ENCODE peak calls at places on chromosomes 2 and 18, in four cellular contexts. E is GM23248, U is hepatocyte, S is HCT116. C is an unnamed sample.

GRCh38 chr18:60880184-60880583 is 453.0 kb upstream of the CDH20 start:
- DNase-seq in E (no peak), U (no peak), S (no peak), C (no peak)

GRCh38 chr2:133434962-133435668 is 133.1 kb downstream of the NCKAP5 start:
- DNase-seq in E (peak; percentile 73), U (peak; percentile 64), S (no peak), C (peak; percentile 65)

GRCh38 chr2:122639721-122640120 is 884.3 kb downstream of the TSN start:
- DNase-seq in E (no peak), U (no peak), S (no peak), C (peak; percentile 32)

GRCh38 chr2:168773719-168774521 is 28.5 kb upstream of the NOSTRIN start:
- DNase-seq in E (peak; percentile 82), U (peak; percentile 73), S (peak; percentile 52), C (peak; percentile 83)

GRCh38 chr18:79523221-79523737 is 127.5 kb downstream of the NFATC1 start:
- DNase-seq in E (no peak), U (no peak), S (no peak), C (no peak)

GRCh38 chr2:109318150-109318948 is 189.3 kb downstream of the SH3RF3 start:
- DNase-seq in E (peak; percentile 97), U (peak; percentile 69), S (no peak), C (no peak)

GRCh38 chr2:218155953-218156479 is 10.7 kb downstream of the CXCR1 start:
- DNase-seq in E (no peak), U (no peak), S (no peak), C (no peak)

GRCh38 chr2:216315817-216316603 is 56.3 kb downstream of the MARCHF4 start:
- DNase-seq in E (peak; percentile 87), U (peak; percentile 56), S (peak; percentile 71), C (peak; percentile 81)

GRCh38 chr2:236872971-236873370 is 212.7 kb upstream of the COPS8 start:
- DNase-seq in E (no peak), U (no peak), S (no peak), C (no peak)

GRCh38 chr2:157922815-157923214 is 46.7 kb upstream of the ACVR1 start:
- DNase-seq in E (peak; percentile 13), U (no peak), S (no peak), C (no peak)

GRCh38 chr18:30149585-30149984 is 893.0 kb downstream of the DSC3 start:
- DNase-seq in E (no peak), U (no peak), S (no peak), C (no peak)

GRCh38 chr2:38788306-38788705 is 10.3 kb downstream of the GEMIN6 start:
- DNase-seq in E (no peak), U (no peak), S (no peak), C (no peak)

GRCh38 chr2:60741588-60741987 is 14.5 kb upstream of the PAPOLG start:
- DNase-seq in E (no peak), U (no peak), S (no peak), C (no peak)

GRCh38 chr2:216159646-216160045 is 50.5 kb downstream of the XRCC5 start:
- DNase-seq in E (peak; percentile 10), U (no peak), S (no peak), C (no peak)

GRCh38 chr2:128452536-128453530 is 134.2 kb upstream of the HS6ST1 start:
- DNase-seq in E (no peak), U (no peak), S (no peak), C (no peak)

GRCh38 chr2:220528180-220528579 is 900.8 kb downstream of the SLC4A3 start:
- DNase-seq in E (peak; percentile 72), U (no peak), S (no peak), C (no peak)

GRCh38 chr2:16235747-16236146 is 295.4 kb downstream of the MYCN start:
- DNase-seq in E (no peak), U (no peak), S (no peak), C (no peak)

GRCh38 chr18:50203801-50204604 is 9.1 kb upstream of the MYO5B start:
- DNase-seq in E (peak; percentile 56), U (peak; percentile 83), S (peak; percentile 49), C (peak; percentile 52)

GRCh38 chr2:84388133-84388532 is 70.9 kb downstream of the SUCLG1 start:
- DNase-seq in E (peak; percentile 55), U (no peak), S (no peak), C (no peak)

GRCh38 chr18:61845212-61845611 is 47.6 kb downstream of the RNF152 start:
- DNase-seq in E (no peak), U (no peak), S (no peak), C (no peak)

GRCh38 chr2:238634701-238635402 is 208.1 kb downstream of the ASB1 start:
- DNase-seq in E (no peak), U (no peak), S (no peak), C (no peak)

GRCh38 chr2:224682121-224682520 is 34.0 kb downstream of the CCDC195 start:
- DNase-seq in E (no peak), U (no peak), S (no peak), C (no peak)

GRCh38 chr2:110638976-110639695 is 38.7 kb downstream of the BUB1 start:
- DNase-seq in E (no peak), U (no peak), S (no peak), C (no peak)

DNA sequence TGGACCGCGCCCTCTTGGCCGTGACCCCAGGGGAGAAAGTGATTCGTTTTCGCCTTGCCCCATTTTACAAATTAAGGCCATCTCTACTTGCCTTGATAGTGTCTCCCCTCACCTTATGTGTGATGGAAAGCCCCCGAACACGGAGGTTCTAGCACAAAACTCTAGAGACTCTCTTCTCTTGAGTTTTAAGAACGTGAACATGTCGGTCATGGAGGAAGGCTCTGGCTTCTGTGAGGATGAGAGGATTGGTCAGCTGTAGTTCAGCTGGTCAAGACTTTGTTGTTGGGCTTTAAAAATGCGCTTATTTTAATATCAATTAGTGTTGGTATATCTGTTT is 828 bp downstream of the DYNC1I2 start:
- DNase-seq in E (peak; percentile 59), U (peak; percentile 8), S (no peak), C (no peak)
- TF ChIP-seq EZH2phosphoT487 in E (no peak), U (no peak), S (no peak), C (no peak)

GRCh38 chr2:160871096-160871495 is 289.1 kb upstream of the TANK start:
- DNase-seq in E (no peak), U (no peak), S (no peak), C (no peak)
- TF ChIP-seq EZH2phosphoT487 in E (no peak), U (no peak), S (no peak), C (no peak)

GRCh38 chr2:85579266-85579935 is 2.0 kb downstream of the VAMP8 start:
- DNase-seq in E (no peak), U (no peak), S (no peak), C (no peak)
- TF ChIP-seq EZH2phosphoT487 in E (no peak), U (no peak), S (no peak), C (no peak)

GRCh38 chr2:200199005-200199404 is 107.5 kb upstream of the SPATS2L start:
- DNase-seq in E (no peak), U (no peak), S (no peak), C (no peak)
- TF ChIP-seq EZH2phosphoT487 in E (no peak), U (no peak), S (no peak), C (no peak)

GRCh38 chr2:3644891-3645605 is 13.0 kb upstream of the ALLC start:
- DNase-seq in E (no peak), U (no peak), S (no peak), C (no peak)
- TF ChIP-seq EZH2phosphoT487 in E (no peak), U (no peak), S (no peak), C (no peak)

DNA sequence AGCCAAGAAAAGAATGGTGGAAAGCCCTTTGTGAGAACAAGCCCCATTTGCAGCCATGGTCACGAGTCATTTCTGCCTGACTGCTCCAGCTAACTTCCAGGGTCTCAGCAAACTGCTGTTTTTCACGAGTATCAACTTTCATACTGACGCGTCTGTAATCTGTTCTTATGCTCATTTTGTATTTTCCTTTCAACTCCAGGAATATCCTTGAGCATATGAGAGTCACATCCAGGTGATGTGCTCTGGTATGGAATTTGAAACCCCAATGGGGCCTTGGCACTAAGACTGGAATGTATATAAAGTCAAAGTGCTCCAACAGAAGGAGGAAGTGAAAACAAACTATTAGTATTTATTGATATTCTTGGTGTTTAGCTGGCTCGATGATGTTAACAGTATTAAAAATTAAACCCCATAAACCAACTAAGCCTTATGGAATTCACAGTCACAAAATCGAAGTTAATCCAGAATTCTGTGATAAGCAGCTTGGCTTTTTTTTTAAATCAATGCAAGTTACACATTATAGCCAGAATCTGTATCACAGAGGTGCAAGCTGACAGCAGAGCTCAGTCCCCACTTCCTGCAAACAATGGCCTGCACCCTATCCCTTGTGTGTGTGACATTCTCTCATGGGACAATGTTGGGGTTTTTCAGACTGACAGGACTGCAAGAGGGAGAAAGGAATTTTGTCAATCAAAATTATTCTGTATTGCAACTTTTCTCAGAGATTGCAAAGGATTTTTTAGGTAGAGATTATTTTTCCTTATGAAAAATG is 26.1 kb downstream of the SLC14A1 start:
- DNase-seq in E (no peak), U (no peak), S (no peak), C (peak; percentile 27)
- TF ChIP-seq EZH2phosphoT487 in E (no peak), U (no peak), S (no peak), C (no peak)

DNA sequence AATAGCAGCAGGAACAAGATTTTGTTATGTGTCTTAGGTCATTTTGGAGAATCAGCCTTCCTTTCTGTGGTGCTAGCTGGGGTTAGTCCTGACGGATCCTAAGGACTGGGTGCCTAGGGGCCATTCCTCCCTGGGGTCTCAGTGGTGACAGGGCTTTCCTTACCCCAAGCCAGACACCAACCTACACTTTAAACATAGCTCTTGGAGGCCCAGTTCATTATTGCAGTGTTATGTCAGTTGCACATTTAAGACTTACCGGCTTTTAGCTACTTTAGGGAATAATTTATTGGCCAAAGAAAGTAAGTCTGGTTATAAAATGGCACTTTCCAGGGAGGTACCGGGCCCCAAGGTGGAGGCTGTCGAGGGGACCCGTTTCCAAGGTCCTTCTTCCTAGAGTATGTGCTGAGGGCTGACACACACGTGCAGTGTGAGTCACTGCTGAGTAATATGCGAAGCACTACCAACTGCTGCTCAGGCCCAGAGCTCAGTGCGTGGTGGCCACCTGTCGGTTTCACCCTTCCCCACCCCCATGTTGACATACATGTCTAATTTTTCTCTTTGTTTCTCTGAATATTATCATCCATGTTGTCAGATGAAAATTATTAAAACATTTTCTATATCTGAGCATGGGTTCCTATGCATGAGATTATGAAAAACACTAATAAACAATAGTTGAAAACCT is 37.0 kb upstream of the GRHL1 start:
- DNase-seq in E (peak; percentile 68), U (peak; percentile 24), S (peak; percentile 76), C (peak; percentile 92)
- TF ChIP-seq EZH2phosphoT487 in E (no peak), U (no peak), S (no peak), C (no peak)